ENCODE peak calls at places on chromosomes 3 and 15, in seven cellular contexts. One of them, this sample, is unnamed.

GRCh38 chr3:37014620-37015019 is 21.3 kb downstream of the MLH1 start:
- DNase-seq in AG09309: no peak
- DNase-seq in nephron progenitor cell: no peak
- DNase-seq in mammary epithelial cell: no peak
- DNase-seq in Peyer's patch: no peak
- DNase-seq in A549: no peak
- DNase-seq in transverse colon: no peak
- DNase-seq in this sample: no peak

GRCh38 chr15:100601158-100601557 is 826 bp downstream of the LINS1 start:
- DNase-seq in AG09309: no peak
- DNase-seq in mammary epithelial cell: peak; percentile 36
- DNase-seq in Peyer's patch: peak; percentile 35
- DNase-seq in transverse colon: no peak
- DNase-seq in nephron progenitor cell: peak; percentile 10
- DNase-seq in A549: no peak
- DNase-seq in this sample: no peak

GRCh38 chr15:95556866-95557225 is 773.7 kb upstream of the NR2F2 start:
- DNase-seq in mammary epithelial cell: no peak
- DNase-seq in Peyer's patch: no peak
- DNase-seq in A549: no peak
- DNase-seq in AG09309: no peak
- DNase-seq in nephron progenitor cell: no peak
- DNase-seq in transverse colon: no peak
- DNase-seq in this sample: no peak

GRCh38 chr3:123385499-123385898 is 63.4 kb downstream of the ADCY5 start:
- DNase-seq in mammary epithelial cell: no peak
- DNase-seq in Peyer's patch: no peak
- DNase-seq in A549: no peak
- DNase-seq in AG09309: no peak
- DNase-seq in transverse colon: no peak
- DNase-seq in nephron progenitor cell: no peak
- DNase-seq in this sample: no peak

GRCh38 chr3:182609575-182610156 is 183.6 kb upstream of the ATP11B start:
- DNase-seq in transverse colon: peak; percentile 78
- DNase-seq in mammary epithelial cell: peak; percentile 89
- DNase-seq in Peyer's patch: no peak
- DNase-seq in A549: no peak
- DNase-seq in nephron progenitor cell: no peak
- DNase-seq in AG09309: no peak
- DNase-seq in this sample: peak; percentile 88

GRCh38 chr3:158775001-158775400 is 26.9 kb upstream of the MFSD1 start:
- DNase-seq in transverse colon: no peak
- DNase-seq in nephron progenitor cell: no peak
- DNase-seq in mammary epithelial cell: no peak
- DNase-seq in AG09309: no peak
- DNase-seq in A549: no peak
- DNase-seq in Peyer's patch: no peak
- DNase-seq in this sample: no peak

GRCh38 chr15:57334257-57334656 is 42.0 kb upstream of the CGNL1 start:
- DNase-seq in AG09309: no peak
- DNase-seq in transverse colon: no peak
- DNase-seq in Peyer's patch: no peak
- DNase-seq in mammary epithelial cell: peak; percentile 3
- DNase-seq in A549: no peak
- DNase-seq in nephron progenitor cell: no peak
- DNase-seq in this sample: peak; percentile 59

GRCh38 chr15:33864360-33865075 is 103.8 kb upstream of the CHRM5 start:
- DNase-seq in AG09309: no peak
- DNase-seq in Peyer's patch: no peak
- DNase-seq in mammary epithelial cell: no peak
- DNase-seq in nephron progenitor cell: no peak
- DNase-seq in transverse colon: no peak
- DNase-seq in A549: no peak
- DNase-seq in this sample: no peak

DNA sequence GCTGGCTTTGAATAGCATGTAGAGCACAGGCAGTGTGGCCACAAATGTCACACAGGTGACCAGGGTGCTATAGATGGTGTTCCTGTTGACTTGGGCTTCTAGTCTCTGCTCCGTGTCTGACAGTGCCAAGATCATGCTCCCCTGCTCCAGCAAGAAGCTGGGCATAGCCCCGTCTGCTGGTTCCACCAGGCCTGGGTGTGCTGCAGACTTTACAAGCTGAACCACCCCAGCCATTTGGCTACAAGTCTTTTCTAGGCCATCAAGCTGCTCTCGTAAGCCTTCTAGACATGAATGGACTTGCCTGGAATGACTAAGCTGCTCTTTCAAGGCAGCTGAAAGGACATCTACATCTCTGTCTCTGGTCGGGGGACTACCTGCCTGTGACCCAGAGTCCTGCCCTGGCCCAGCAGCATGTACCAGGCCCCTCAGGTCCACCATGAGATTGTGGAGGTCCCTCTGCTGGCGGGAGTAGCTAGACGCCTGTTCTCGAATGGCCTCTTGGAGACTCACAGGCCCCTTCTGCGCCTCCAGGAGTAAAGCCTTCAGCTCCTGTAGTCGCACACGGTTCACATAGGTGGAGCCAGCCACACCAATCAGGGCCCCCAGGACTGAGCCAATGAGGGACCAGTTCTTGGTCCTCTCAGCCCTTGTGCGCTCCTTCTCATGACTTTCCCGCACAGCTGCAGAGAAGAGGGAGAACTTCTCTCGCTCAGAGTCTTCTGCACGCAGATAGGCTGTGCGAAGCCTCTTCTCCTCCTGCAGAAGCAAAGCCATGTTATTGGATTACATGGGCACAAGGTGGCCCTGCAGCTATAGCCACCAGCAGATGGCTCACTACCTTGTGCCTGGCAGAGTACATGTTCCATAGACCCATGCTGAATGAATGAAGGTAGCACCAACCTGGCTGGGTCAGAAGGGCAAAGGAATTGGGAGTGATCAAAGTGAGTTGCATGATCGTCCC is 2.8 kb upstream of the PLXNB1 start:
- DNase-seq in transverse colon: peak; percentile 25
- DNase-seq in nephron progenitor cell: no peak
- DNase-seq in A549: no peak
- DNase-seq in mammary epithelial cell: peak; percentile 94
- DNase-seq in AG09309: no peak
- DNase-seq in Peyer's patch: no peak
- DNase-seq in this sample: peak; percentile 73
- TF ChIP-seq CTCF in transverse colon: peak; percentile 21
- TF ChIP-seq CTCF in nephron progenitor cell: no peak
- TF ChIP-seq CTCF in A549: peak; percentile 26
- TF ChIP-seq CTCF in mammary epithelial cell: peak; percentile 33
- TF ChIP-seq CTCF in AG09309: peak; percentile 11
- TF ChIP-seq CTCF in Peyer's patch: no peak
- TF ChIP-seq CTCF in this sample: peak; percentile 37

GRCh38 chr3:116980106-116980505 is 270.5 kb downstream of the TUSC7 start:
- DNase-seq in transverse colon: no peak
- DNase-seq in AG09309: no peak
- DNase-seq in Peyer's patch: no peak
- DNase-seq in A549: no peak
- DNase-seq in nephron progenitor cell: no peak
- DNase-seq in mammary epithelial cell: no peak
- DNase-seq in this sample: no peak

GRCh38 chr3:116981088-116981487 is 271.5 kb downstream of the TUSC7 start:
- DNase-seq in Peyer's patch: no peak
- DNase-seq in A549: no peak
- DNase-seq in nephron progenitor cell: no peak
- DNase-seq in AG09309: no peak
- DNase-seq in mammary epithelial cell: no peak
- DNase-seq in transverse colon: no peak
- DNase-seq in this sample: no peak
- TF ChIP-seq CTCF in Peyer's patch: no peak
- TF ChIP-seq CTCF in A549: no peak
- TF ChIP-seq CTCF in nephron progenitor cell: no peak
- TF ChIP-seq CTCF in AG09309: no peak
- TF ChIP-seq CTCF in mammary epithelial cell: no peak
- TF ChIP-seq CTCF in transverse colon: no peak
- TF ChIP-seq CTCF in this sample: no peak

DNA sequence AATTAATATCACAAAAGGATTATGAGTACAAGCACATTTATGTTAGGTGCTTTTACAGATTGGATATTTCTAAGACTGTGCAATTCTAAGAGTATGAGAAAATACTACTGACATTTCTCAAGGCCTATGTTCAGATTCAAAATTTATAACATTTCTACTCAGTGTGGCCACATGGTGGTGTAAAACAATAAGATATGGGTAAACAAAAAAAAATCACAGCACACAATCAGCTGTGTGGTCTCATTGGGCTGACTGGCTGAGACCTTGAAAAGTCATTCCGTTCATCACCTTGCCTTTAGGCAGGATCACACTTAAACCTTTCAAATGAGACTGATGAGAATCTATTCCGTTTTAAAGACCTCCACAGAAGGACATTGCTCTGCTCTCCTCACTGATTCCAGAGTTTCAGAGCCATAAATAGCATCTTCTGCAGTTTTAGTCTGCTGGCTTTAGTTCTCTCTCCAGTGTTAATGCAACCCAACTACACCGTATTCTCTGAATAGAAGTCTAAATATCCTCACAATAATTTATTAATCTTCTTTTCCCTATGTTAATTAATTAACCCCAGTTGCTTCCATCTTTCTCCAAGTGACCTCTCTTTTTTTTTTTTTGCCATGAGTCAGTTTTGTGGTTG is 158.2 kb downstream of the SPATA16 start:
- DNase-seq in Peyer's patch: no peak
- DNase-seq in A549: no peak
- DNase-seq in transverse colon: no peak
- DNase-seq in mammary epithelial cell: no peak
- DNase-seq in nephron progenitor cell: no peak
- DNase-seq in AG09309: no peak
- DNase-seq in this sample: no peak
- TF ChIP-seq CTCF in Peyer's patch: no peak
- TF ChIP-seq CTCF in A549: peak; percentile 29
- TF ChIP-seq CTCF in transverse colon: no peak
- TF ChIP-seq CTCF in mammary epithelial cell: peak; percentile 7
- TF ChIP-seq CTCF in nephron progenitor cell: peak; percentile 9
- TF ChIP-seq CTCF in AG09309: no peak
- TF ChIP-seq CTCF in this sample: no peak

GRCh38 chr3:58173670-58174472 is 36.9 kb downstream of the DNASE1L3 start:
- DNase-seq in nephron progenitor cell: peak; percentile 52
- DNase-seq in transverse colon: peak; percentile 48
- DNase-seq in A549: no peak
- DNase-seq in mammary epithelial cell: no peak
- DNase-seq in Peyer's patch: peak; percentile 42
- DNase-seq in AG09309: no peak
- DNase-seq in this sample: no peak
- TF ChIP-seq CTCF in nephron progenitor cell: no peak
- TF ChIP-seq CTCF in transverse colon: peak; percentile 22
- TF ChIP-seq CTCF in A549: peak; percentile 46
- TF ChIP-seq CTCF in mammary epithelial cell: peak; percentile 42
- TF ChIP-seq CTCF in Peyer's patch: no peak
- TF ChIP-seq CTCF in AG09309: peak; percentile 30
- TF ChIP-seq CTCF in this sample: no peak

GRCh38 chr3:153972862-153973261 is 148.3 kb upstream of the ARHGEF26 start:
- DNase-seq in A549: no peak
- DNase-seq in Peyer's patch: no peak
- DNase-seq in AG09309: no peak
- DNase-seq in transverse colon: no peak
- DNase-seq in nephron progenitor cell: no peak
- DNase-seq in mammary epithelial cell: no peak
- DNase-seq in this sample: no peak

GRCh38 chr3:153967260-153967659 is 153.9 kb upstream of the ARHGEF26 start:
- DNase-seq in transverse colon: no peak
- DNase-seq in A549: no peak
- DNase-seq in Peyer's patch: no peak
- DNase-seq in nephron progenitor cell: no peak
- DNase-seq in AG09309: no peak
- DNase-seq in mammary epithelial cell: no peak
- DNase-seq in this sample: no peak

GRCh38 chr3:153973722-153974121 is 147.5 kb upstream of the ARHGEF26 start:
- DNase-seq in Peyer's patch: no peak
- DNase-seq in mammary epithelial cell: no peak
- DNase-seq in AG09309: no peak
- DNase-seq in transverse colon: no peak
- DNase-seq in nephron progenitor cell: no peak
- DNase-seq in A549: no peak
- DNase-seq in this sample: no peak

GRCh38 chr3:153970047-153970446 is 151.1 kb upstream of the ARHGEF26 start:
- DNase-seq in mammary epithelial cell: no peak
- DNase-seq in AG09309: no peak
- DNase-seq in Peyer's patch: no peak
- DNase-seq in nephron progenitor cell: no peak
- DNase-seq in A549: no peak
- DNase-seq in transverse colon: no peak
- DNase-seq in this sample: no peak

GRCh38 chr3:153970735-153971347 is 150.3 kb upstream of the ARHGEF26 start:
- DNase-seq in mammary epithelial cell: no peak
- DNase-seq in Peyer's patch: no peak
- DNase-seq in AG09309: no peak
- DNase-seq in A549: peak; percentile 4
- DNase-seq in nephron progenitor cell: no peak
- DNase-seq in transverse colon: no peak
- DNase-seq in this sample: peak; percentile 30
- TF ChIP-seq CTCF in mammary epithelial cell: peak; percentile 66
- TF ChIP-seq CTCF in Peyer's patch: no peak
- TF ChIP-seq CTCF in AG09309: peak; percentile 32
- TF ChIP-seq CTCF in A549: peak; percentile 43
- TF ChIP-seq CTCF in nephron progenitor cell: peak; percentile 55
- TF ChIP-seq CTCF in transverse colon: no peak
- TF ChIP-seq CTCF in this sample: peak; percentile 74

This sample was measured in RWPE1.